ENCODE peak calls at places on chromosomes 11 and 22, in five cellular contexts. G is stimulated activated CD8-positive, alpha-beta memory T cell treated with anti-CD3 and anti-CD28 coated beads, Interleukin-2, amount 100 ng/mL, for 1 hour; L is HT1080; O is posterior cingulate gyrus; K is activated CD8-positive, alpha-beta memory T cell treated with anti-CD3 and anti-CD28 coated beads for 1 hour. T is an unnamed sample.

GRCh38 chr22:49726022-49726681 is 101.5 kb downstream of the BRD1 start:
- DNase-seq in G (no peak), L (no peak), O (no peak), K (no peak), T (no peak)

GRCh38 chr11:80873309-80873999 is 1432.6 kb upstream of the TENM4 start:
- DNase-seq in G (no peak), L (peak; percentile 84), O (no peak), K (no peak), T (no peak)

GRCh38 chr11:3866836-3867208 is 11.4 kb downstream of the STIM1 start:
- DNase-seq in G (no peak), L (no peak), O (no peak), K (no peak), T (no peak)

GRCh38 chr11:28581286-28582242 is 473.4 kb downstream of the METTL15 start:
- DNase-seq in G (no peak), L (peak; percentile 62), O (no peak), K (no peak), T (no peak)

GRCh38 chr11:134466035-134466908 is 54.2 kb upstream of the B3GAT1 start:
- DNase-seq in G (no peak), L (no peak), O (no peak), K (no peak), T (no peak)

GRCh38 chr11:62025429-62026105 is 58.1 kb upstream of the FTH1 start:
- DNase-seq in G (peak; percentile 49), L (peak; percentile 94), O (no peak), K (peak; percentile 78), T (no peak)

GRCh38 chr11:35845860-35846259 is 98.0 kb upstream of the LDLRAD3 start:
- DNase-seq in G (no peak), L (peak; percentile 46), O (no peak), K (no peak), T (no peak)

GRCh38 chr11:45665206-45665932 is at the start of gene CHST1:
- DNase-seq in G (peak; percentile 4), L (no peak), O (peak; percentile 24), K (no peak), T (peak; percentile 52)

GRCh38 chr11:121439337-121439736 is 12.8 kb upstream of the SORL1 start:
- DNase-seq in G (no peak), L (no peak), O (no peak), K (no peak), T (no peak)